ENCODE peak calls at places on chromosomes 1 and 21, in seven cellular contexts. E is stimulated activated CD8-positive, alpha-beta memory T cell treated with anti-CD3 and anti-CD28 coated beads, Interleukin-7, amount 100 ng/mL, for 1 hour; N is CD8-positive, alpha-beta memory T cell; H is SK-MEL-5; F is Panc1; D is H4; G is NCI-H2029. M is an unnamed sample.
A peak's percentile ranks its signal among the peaks of the same experiment; 100 is the strongest.

GRCh38 chr1:160124709-160125478 is 9.3 kb downstream of the ATP1A2 start:
- DNase-seq in E (no peak), N (no peak), H (peak; percentile 35), F (peak; percentile 82), D (peak; percentile 89), G (no peak), M (peak; percentile 14)

GRCh38 chr1:55275976-55276375 is 60.8 kb upstream of the USP24 start:
- DNase-seq in E (no peak), N (no peak), H (no peak), F (no peak), D (no peak), G (no peak), M (no peak)

GRCh38 chr1:39922139-39922757 is 20.5 kb upstream of the MYCL start:
- DNase-seq in E (no peak), N (no peak), H (no peak), F (no peak), D (no peak), G (no peak), M (no peak)

GRCh38 chr1:115879977-115880376 is 39.1 kb upstream of the NHLH2 start:
- DNase-seq in E (no peak), N (no peak), H (peak; percentile 14), F (no peak), D (no peak), G (no peak), M (no peak)

GRCh38 chr1:61992257-61992656 is 202.4 kb upstream of the L1TD1 start:
- DNase-seq in E (no peak), N (no peak), H (no peak), F (no peak), D (no peak), G (no peak), M (no peak)

GRCh38 chr1:228297242-228297641 is 89.4 kb downstream of the OBSCN start:
- DNase-seq in E (no peak), N (no peak), H (no peak), F (no peak), D (no peak), G (no peak), M (no peak)

GRCh38 chr1:222182641-222183040 is 365.3 kb downstream of the HHIPL2 start:
- DNase-seq in E (no peak), N (no peak), H (no peak), F (no peak), D (peak; percentile 13), G (no peak), M (no peak)

GRCh38 chr1:96473791-96474452 is 247.7 kb upstream of the PTBP2 start:
- DNase-seq in E (no peak), N (no peak), H (peak; percentile 2), F (no peak), D (no peak), G (no peak), M (no peak)

GRCh38 chr1:31054349-31054748 is 11.2 kb downstream of the PUM1 start:
- DNase-seq in E (no peak), N (no peak), H (no peak), F (no peak), D (no peak), G (no peak), M (no peak)

GRCh38 chr1:235329139-235329808 is 904 bp downstream of the GGPS1 start:
- DNase-seq in E (peak; percentile 28), N (peak; percentile 53), H (no peak), F (peak; percentile 35), D (no peak), G (no peak), M (no peak)

GRCh38 chr1:27488523-27489138 is 1.3 kb downstream of the WASF2 start:
- DNase-seq in E (no peak), N (no peak), H (peak; percentile 24), F (no peak), D (no peak), G (no peak), M (no peak)

GRCh38 chr1:219296430-219296850 is 122.8 kb downstream of the LYPLAL1 start:
- DNase-seq in E (no peak), N (no peak), H (no peak), F (no peak), D (no peak), G (peak; percentile 30), M (no peak)

GRCh38 chr1:16398371-16398953 is 31.4 kb downstream of the SZRD1 start:
- DNase-seq in E (no peak), N (no peak), H (no peak), F (no peak), D (no peak), G (no peak), M (no peak)

GRCh38 chr1:16905856-16906702 is 10.3 kb downstream of the RNU1-2 start:
- DNase-seq in E (no peak), N (no peak), H (no peak), F (no peak), D (no peak), G (no peak), M (no peak)

GRCh38 chr1:192986110-192986747 is 72.9 kb downstream of the UCHL5 start:
- DNase-seq in E (no peak), N (no peak), H (no peak), F (no peak), D (no peak), G (no peak), M (no peak)

GRCh38 chr1:30024411-30025195 is 698.8 kb downstream of the MATN1 start:
- DNase-seq in E (no peak), N (no peak), H (no peak), F (no peak), D (no peak), G (no peak), M (no peak)

GRCh38 chr1:48048980-48049379 is 51.8 kb upstream of the TRABD2B start:
- DNase-seq in E (no peak), N (no peak), H (no peak), F (no peak), D (no peak), G (no peak), M (no peak)

GRCh38 chr21:33028759-33029511 is 3.2 kb downstream of the OLIG2 start:
- DNase-seq in E (no peak), N (no peak), H (no peak), F (no peak), D (no peak), G (no peak), M (no peak)

GRCh38 chr1:37131281-37131680 is 97.0 kb upstream of the GRIK3 start:
- DNase-seq in E (no peak), N (no peak), H (peak; percentile 90), F (no peak), D (no peak), G (no peak), M (no peak)

GRCh38 chr1:151992345-151993083 is 1.1 kb downstream of the S100A10 start:
- DNase-seq in E (no peak), N (no peak), H (peak; percentile 83), F (peak; percentile 99), D (peak; percentile 98), G (peak; percentile 66), M (peak; percentile 82)

GRCh38 chr1:197798492-197798891 is 23.2 kb upstream of the DENND1B start:
- DNase-seq in E (no peak), N (no peak), H (no peak), F (no peak), D (no peak), G (no peak), M (no peak)

GRCh38 chr1:84732520-84732919 is 42.3 kb upstream of the SSX2IP start:
- DNase-seq in E (no peak), N (no peak), H (no peak), F (no peak), D (no peak), G (no peak), M (no peak)

GRCh38 chr1:213989740-213990472 is 2.1 kb downstream of the PROX1 start:
- DNase-seq in E (no peak), N (no peak), H (no peak), F (no peak), D (no peak), G (peak; percentile 93), M (no peak)

GRCh38 chr1:16727190-16728111 is 12.9 kb upstream of the RNU1-4 start:
- DNase-seq in E (no peak), N (no peak), H (peak; percentile 90), F (no peak), D (peak; percentile 66), G (no peak), M (no peak)

GRCh38 chr1:168960595-168960994 is 145.9 kb upstream of the ATP1B1 start:
- DNase-seq in E (no peak), N (no peak), H (no peak), F (no peak), D (no peak), G (no peak), M (no peak)

GRCh38 chr1:152442765-152443164 is 28.7 kb upstream of the CRNN start:
- DNase-seq in E (no peak), N (no peak), H (no peak), F (no peak), D (peak; percentile 93), G (no peak), M (no peak)

GRCh38 chr21:33884361-33885157 is 31.0 kb downstream of the ATP5PO start:
- DNase-seq in E (no peak), N (no peak), H (no peak), F (no peak), D (no peak), G (no peak), M (no peak)